ENCODE peak calls at places on chromosomes 12 and 14, in six cellular contexts. C is HCT116, R is SK-N-SH, I is PC-3, Q is MM.1S, F is neural progenitor cell. X is an unnamed sample.

GRCh38 chr14:79947440-79947839 is 263.9 kb downstream of the DIO2 start:
- DNase-seq in C (no peak), R (no peak), I (no peak), Q (no peak), F (no peak), X (no peak)

GRCh38 chr14:89730692-89731091 is 223.8 kb downstream of the EFCAB11 start:
- DNase-seq in C (no peak), R (no peak), I (no peak), Q (no peak), F (no peak), X (no peak)

GRCh38 chr12:51359851-51360250 is 13.4 kb upstream of the CELA1 start:
- DNase-seq in C (no peak), R (no peak), I (no peak), Q (no peak), F (no peak), X (peak)

GRCh38 chr12:11446372-11446771 is 51.0 kb upstream of the PRB2 start:
- DNase-seq in C (no peak), R (no peak), I (no peak), Q (peak), F (no peak), X (peak)

GRCh38 chr12:12433203-12433731 is 76.4 kb downstream of the BORCS5 start:
- DNase-seq in C (no peak), R (no peak), I (no peak), Q (no peak), F (no peak), X (no peak)

GRCh38 chr14:99605299-99605961 is 1.4 kb upstream of the CCDC85C start:
- DNase-seq in C (peak), R (peak), I (peak), Q (peak), F (peak), X (peak)

GRCh38 chr14:100211366-100211765 is 27.6 kb upstream of the YY1 start:
- DNase-seq in C (no peak), R (no peak), I (no peak), Q (no peak), F (no peak), X (no peak)

GRCh38 chr12:2689393-2689792 is 105.4 kb upstream of the FKBP4 start:
- DNase-seq in C (no peak), R (no peak), I (no peak), Q (no peak), F (no peak), X (no peak)

GRCh38 chr12:51056242-51056641 is 8.1 kb downstream of the LETMD1 start:
- DNase-seq in C (no peak), R (no peak), I (peak), Q (no peak), F (no peak), X (peak)

GRCh38 chr12:60308366-60309000 is 712.7 kb downstream of the SLC16A7 start:
- DNase-seq in C (no peak), R (no peak), I (peak), Q (no peak), F (no peak), X (peak)

GRCh38 chr12:28378749-28379148 is 188.5 kb downstream of the CCDC91 start:
- DNase-seq in C (no peak), R (no peak), I (peak), Q (peak), F (no peak), X (peak)

GRCh38 chr14:23009483-23009938 is 432 bp downstream of the C14orf93 start:
- DNase-seq in C (no peak), R (no peak), I (no peak), Q (no peak), F (no peak), X (no peak)

GRCh38 chr12:22268406-22268805 is 66.1 kb downstream of the ST8SIA1 start:
- DNase-seq in C (no peak), R (no peak), I (no peak), Q (no peak), F (no peak), X (no peak)

GRCh38 chr12:19203539-19204506 is 74.3 kb downstream of the PLEKHA5 start:
- DNase-seq in C (no peak), R (no peak), I (no peak), Q (no peak), F (no peak), X (no peak)

GRCh38 chr12:19203013-19203412 is 73.5 kb downstream of the PLEKHA5 start:
- DNase-seq in C (no peak), R (no peak), I (no peak), Q (no peak), F (no peak), X (no peak)

GRCh38 chr12:19206493-19207077 is 77.1 kb downstream of the PLEKHA5 start:
- DNase-seq in C (no peak), R (no peak), I (peak), Q (no peak), F (no peak), X (no peak)

GRCh38 chr12:19208456-19208855 is 78.9 kb downstream of the PLEKHA5 start:
- DNase-seq in C (no peak), R (no peak), I (peak), Q (no peak), F (no peak), X (peak)

GRCh38 chr12:19205120-19205519 is 75.6 kb downstream of the PLEKHA5 start:
- DNase-seq in C (no peak), R (no peak), I (no peak), Q (no peak), F (peak), X (peak)
- H2AFZ ChIP-seq in C (no peak), R (no peak), I (no peak), Q (no peak), F (no peak), X (peak)

DNA sequence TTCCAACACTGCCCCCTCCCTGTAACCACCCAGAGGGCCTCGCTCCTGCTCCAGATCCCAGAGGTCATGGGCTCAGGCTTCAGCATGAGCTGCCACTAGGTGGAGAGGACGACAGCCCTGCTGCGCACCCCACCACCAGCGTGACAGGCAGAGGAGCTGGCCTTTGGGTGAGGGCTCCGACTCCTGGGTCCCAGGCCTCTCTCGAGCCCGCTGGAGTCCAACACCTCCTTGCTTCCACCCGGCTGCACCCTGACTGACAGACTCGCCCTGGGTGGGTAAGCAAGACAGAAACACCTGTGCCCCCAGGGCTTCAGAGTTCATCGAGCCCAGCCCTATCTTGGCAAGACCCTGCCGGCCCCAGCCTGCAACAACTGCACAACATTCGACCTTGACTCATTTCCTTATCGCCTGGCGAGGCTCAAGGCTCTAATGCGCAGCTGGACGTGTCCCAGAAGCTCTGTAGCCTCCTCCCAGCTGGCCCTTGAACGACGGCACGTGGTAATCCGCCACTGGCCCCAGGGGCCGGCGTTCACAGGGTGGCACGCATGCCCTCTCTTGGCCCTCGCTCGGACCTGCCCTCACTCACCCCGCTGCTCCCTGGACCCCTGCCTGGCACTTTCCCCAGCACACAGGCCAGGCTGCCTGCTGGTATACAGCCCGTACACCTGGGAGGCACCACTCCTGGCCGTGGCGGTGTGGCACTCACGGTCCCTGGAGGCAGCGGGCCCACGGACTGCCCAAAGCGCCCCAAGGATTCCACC is 28.0 kb downstream of the VPS37B start:
- DNase-seq in C (no peak), R (peak), I (peak), Q (no peak), F (peak), X (no peak)
- TF ChIP-seq EZH2phosphoT487 in C (no peak), R (no peak), I (no peak), Q (no peak), F (no peak), X (no peak)

DNA sequence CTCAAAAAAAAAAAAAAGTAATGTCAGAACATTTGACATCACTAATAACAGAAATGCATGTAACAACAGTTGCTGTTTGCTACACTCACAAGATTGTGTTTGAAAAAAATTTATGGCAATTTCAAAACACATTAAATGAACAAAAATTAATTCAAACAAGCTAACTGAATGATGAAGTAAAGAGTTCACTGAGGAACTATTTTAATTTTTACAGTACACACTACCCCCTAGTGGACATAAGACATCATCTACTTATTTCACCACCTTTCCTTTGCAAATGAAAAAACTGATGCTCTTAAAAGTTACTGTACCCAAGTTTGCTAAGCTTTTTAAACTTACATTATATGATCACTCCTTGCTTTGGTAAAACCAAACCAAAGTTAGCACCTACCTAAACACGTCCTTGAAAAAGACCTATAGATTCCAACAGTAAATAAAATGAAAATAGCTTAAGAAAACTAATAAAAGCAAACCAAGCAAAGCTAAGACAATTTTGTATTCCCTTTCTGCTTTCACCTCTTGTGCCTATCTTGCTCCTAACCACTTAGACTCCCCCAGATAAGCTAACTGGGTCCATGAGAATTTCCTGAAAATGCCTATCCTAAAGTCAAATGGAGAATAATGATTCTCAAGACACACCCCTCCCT is 22.2 kb downstream of the UBE2N start:
- DNase-seq in C (no peak), R (peak), I (peak), Q (peak), F (peak), X (peak)
- H3K9ac ChIP-seq in C (no peak), R (no peak), I (no peak), Q (no peak), F (no peak), X (peak)

DNA sequence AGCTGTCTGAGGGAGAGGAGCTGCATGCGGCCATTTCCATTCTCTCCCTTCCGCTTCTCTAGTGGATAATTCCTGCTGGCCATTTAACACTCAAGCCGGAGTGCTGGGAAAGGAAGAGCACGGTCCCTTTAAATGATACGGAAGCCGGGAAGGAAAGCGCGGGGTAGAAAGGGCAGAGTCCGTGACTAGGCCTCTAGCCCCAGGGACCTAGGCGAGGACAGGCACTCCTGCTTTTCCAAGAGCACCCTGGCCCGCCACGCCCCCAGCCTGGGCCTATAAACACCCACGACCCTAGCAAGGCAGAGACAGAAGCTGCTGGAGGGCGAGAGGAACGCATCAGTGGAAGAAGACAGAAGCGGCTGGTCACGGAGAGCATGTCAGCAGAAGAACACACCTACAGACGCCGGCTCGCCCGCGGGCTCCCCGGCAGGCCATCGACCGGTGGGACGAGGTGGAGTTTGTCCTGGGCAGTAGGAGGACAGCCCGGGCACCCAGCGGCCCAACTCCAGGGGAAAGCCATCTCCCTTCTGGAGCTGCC is 1206.6 kb upstream of the TMEM132C start:
- DNase-seq in C (peak), R (no peak), I (peak), Q (no peak), F (no peak), X (no peak)
- H2AFZ ChIP-seq in C (peak), R (no peak), I (peak), Q (no peak), F (peak), X (no peak)

GRCh38 chr14:105053421-105053820 is 11.8 kb downstream of the GPR132 start:
- DNase-seq in C (no peak), R (no peak), I (no peak), Q (no peak), F (no peak), X (no peak)
- TF ChIP-seq EZH2phosphoT487 in C (no peak), R (no peak), I (no peak), Q (no peak), F (no peak), X (no peak)

GRCh38 chr12:95204141-95204866 is 13.0 kb downstream of the FGD6 start:
- DNase-seq in C (peak), R (no peak), I (peak), Q (no peak), F (peak), X (peak)

GRCh38 chr12:95205016-95205415 is 12.3 kb downstream of the FGD6 start:
- DNase-seq in C (no peak), R (no peak), I (no peak), Q (no peak), F (no peak), X (peak)

GRCh38 chr12:95206916-95207315 is 10.4 kb downstream of the FGD6 start:
- DNase-seq in C (no peak), R (no peak), I (no peak), Q (no peak), F (no peak), X (no peak)

GRCh38 chr12:95207407-95207806 is 9.9 kb downstream of the FGD6 start:
- DNase-seq in C (no peak), R (no peak), I (no peak), Q (no peak), F (no peak), X (no peak)

DNA sequence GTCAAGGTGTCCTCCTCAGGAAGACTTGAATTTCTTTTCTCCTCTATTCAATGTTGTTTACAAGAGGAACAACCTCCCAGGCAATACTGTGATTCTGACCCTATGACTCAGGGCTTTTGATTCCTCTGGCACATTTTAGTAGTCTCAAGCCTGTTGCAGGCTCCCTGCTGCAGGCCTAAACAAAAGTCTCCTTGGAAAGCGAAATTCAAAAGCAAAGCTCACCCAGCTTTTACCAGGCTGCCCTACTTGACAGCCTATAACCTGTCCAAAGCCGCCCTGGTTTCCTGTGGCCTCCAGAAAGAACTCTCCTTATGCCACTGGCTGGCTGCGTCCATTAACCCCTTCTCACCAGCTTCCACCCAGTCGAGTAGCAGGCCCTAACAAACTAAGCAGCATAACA is 11.6 kb downstream of the FGD6 start:
- DNase-seq in C (no peak), R (no peak), I (peak), Q (peak), F (peak), X (peak)
- H3K9ac ChIP-seq in C (peak), R (peak), I (peak), Q (no peak), F (no peak), X (peak)